ENCODE peak calls at places on chromosomes 6 and 20, in six cellular contexts. S is brain microvascular endothelial cell, M is SK-N-SH, K is GM06990, N is colonic mucosa, A is vagina. D is an unnamed sample.

GRCh38 chr6:8279094-8279805 is 156.1 kb downstream of the SLC35B3 start:
- DNase-seq in S (no peak), M (peak), K (no peak), N (no peak), A (no peak), D (no peak)

GRCh38 chr6:17808609-17809008 is 101.9 kb upstream of the NUP153 start:
- DNase-seq in S (no peak), M (no peak), K (no peak), N (no peak), A (no peak), D (no peak)

GRCh38 chr6:37576336-37576737 is 76.6 kb upstream of the CCDC167 start:
- DNase-seq in S (peak), M (no peak), K (no peak), N (no peak), A (no peak), D (no peak)

GRCh38 chr20:40835321-40835720 is 146.3 kb upstream of the MAFB start:
- DNase-seq in S (no peak), M (no peak), K (no peak), N (no peak), A (no peak), D (no peak)

GRCh38 chr20:56998438-56998837 is 268.0 kb downstream of the BMP7 start:
- DNase-seq in S (no peak), M (no peak), K (no peak), N (no peak), A (no peak), D (no peak)

GRCh38 chr20:60693513-60694133 is 558.4 kb upstream of the CDH4 start:
- DNase-seq in S (no peak), M (no peak), K (no peak), N (no peak), A (no peak), D (no peak)

GRCh38 chr6:18148304-18149025 is 6.4 kb downstream of the TPMT start:
- DNase-seq in S (peak), M (no peak), K (no peak), N (peak), A (no peak), D (no peak)

GRCh38 chr20:9359561-9360308 is 154.7 kb upstream of the LAMP5 start:
- DNase-seq in S (peak), M (peak), K (peak), N (peak), A (no peak), D (no peak)

GRCh38 chr20:57211949-57212889 is 54.2 kb downstream of the BMP7 start:
- DNase-seq in S (peak), M (no peak), K (no peak), N (peak), A (no peak), D (no peak)

GRCh38 chr20:45415822-45416637 is at the start of gene PIGT:
- DNase-seq in S (peak), M (peak), K (peak), N (peak), A (no peak), D (peak)

GRCh38 chr6:45946352-45946751 is 69.3 kb downstream of the CLIC5 start:
- DNase-seq in S (no peak), M (peak), K (no peak), N (no peak), A (no peak), D (no peak)

GRCh38 chr20:813386-813785 is 20.1 kb upstream of the FAM110A start:
- DNase-seq in S (no peak), M (no peak), K (no peak), N (no peak), A (no peak), D (no peak)

GRCh38 chr20:31505903-31506302 is 8.3 kb upstream of the HM13 start:
- DNase-seq in S (no peak), M (no peak), K (no peak), N (no peak), A (no peak), D (no peak)

DNA sequence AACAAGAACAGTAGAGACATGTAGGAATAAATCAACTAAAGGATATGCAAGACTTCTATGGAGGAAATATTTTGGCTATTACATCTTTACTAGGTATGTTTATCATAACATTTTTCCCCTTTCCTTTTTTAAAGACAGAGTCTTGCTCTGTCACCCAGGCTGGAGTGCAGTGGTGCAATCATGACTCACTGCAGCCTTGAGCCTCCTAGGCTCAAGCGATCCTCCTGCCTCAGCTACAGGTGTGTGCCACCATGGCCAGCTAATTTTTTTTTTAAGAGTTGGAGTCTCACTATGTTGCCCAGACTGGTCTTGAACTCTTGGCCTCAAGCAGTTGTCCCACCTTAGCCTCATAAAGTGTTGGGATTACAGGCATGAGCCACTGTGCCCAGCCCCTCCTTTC is 37.0 kb downstream of the AKAP7 start:
- DNase-seq in S (peak), M (no peak), K (no peak), N (no peak), A (no peak), D (no peak)
- TF ChIP-seq CTCF in S (no peak), M (no peak), K (no peak), N (no peak), A (no peak), D (no peak)

DNA sequence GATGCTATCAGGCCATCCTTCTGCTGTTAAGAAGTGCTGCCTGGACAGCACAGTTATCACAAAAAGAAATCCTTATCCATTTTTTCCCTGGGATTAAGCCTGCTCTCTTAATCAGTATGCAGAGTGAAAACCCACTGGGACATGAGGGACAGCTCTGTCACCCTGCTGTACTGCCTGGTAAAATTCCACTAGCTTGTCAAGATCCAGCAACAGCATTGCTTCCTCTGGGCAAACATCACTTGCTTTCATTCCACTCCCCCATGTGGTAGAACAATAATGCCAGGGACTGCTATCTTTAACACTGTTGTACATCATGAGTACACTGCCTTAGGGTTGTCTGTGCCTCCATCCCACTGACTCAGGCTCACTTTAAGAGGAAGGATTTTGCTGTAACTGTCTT is 331.3 kb downstream of the KIF16B start:
- DNase-seq in S (peak), M (peak), K (no peak), N (no peak), A (no peak), D (no peak)
- TF ChIP-seq CTCF in S (peak), M (no peak), K (peak), N (no peak), A (no peak), D (peak)

DNA sequence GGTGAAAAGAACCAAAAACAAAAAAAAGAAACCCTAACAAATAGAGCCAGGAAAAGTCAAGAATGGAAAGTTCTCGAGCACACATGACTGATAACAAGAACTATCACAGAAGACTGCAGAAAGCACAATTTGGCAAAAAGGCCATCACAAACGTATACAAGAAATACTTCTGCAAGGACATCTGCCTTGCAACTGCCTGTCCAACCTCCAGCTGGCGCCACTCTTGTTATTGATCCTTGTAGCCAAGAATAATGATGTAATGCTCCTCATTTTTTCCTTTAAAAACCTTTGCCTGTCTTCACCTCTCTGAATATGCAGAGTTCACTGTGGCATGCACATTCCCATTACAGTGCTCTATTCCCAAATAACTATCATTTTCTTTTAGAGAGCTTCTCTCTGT is 87.9 kb upstream of the BMP5 start:
- DNase-seq in S (peak), M (no peak), K (no peak), N (no peak), A (no peak), D (no peak)
- TF ChIP-seq CTCF in S (peak), M (peak), K (peak), N (no peak), A (no peak), D (peak)

GRCh38 chr6:100724696-100725095 is 156.4 kb downstream of the ASCC3 start:
- DNase-seq in S (no peak), M (no peak), K (no peak), N (no peak), A (no peak), D (no peak)

GRCh38 chr6:100719883-100720682 is 161.0 kb downstream of the ASCC3 start:
- DNase-seq in S (no peak), M (peak), K (no peak), N (no peak), A (no peak), D (no peak)

GRCh38 chr6:100726741-100727140 is 154.4 kb downstream of the ASCC3 start:
- DNase-seq in S (no peak), M (no peak), K (no peak), N (no peak), A (no peak), D (no peak)

GRCh38 chr6:100721256-100721655 is 159.9 kb downstream of the ASCC3 start:
- DNase-seq in S (no peak), M (no peak), K (no peak), N (no peak), A (no peak), D (no peak)

GRCh38 chr6:100724222-100724621 is 156.9 kb downstream of the ASCC3 start:
- DNase-seq in S (no peak), M (no peak), K (no peak), N (no peak), A (no peak), D (no peak)
- TF ChIP-seq CTCF in S (no peak), M (no peak), K (no peak), N (no peak), A (no peak), D (no peak)

DNA sequence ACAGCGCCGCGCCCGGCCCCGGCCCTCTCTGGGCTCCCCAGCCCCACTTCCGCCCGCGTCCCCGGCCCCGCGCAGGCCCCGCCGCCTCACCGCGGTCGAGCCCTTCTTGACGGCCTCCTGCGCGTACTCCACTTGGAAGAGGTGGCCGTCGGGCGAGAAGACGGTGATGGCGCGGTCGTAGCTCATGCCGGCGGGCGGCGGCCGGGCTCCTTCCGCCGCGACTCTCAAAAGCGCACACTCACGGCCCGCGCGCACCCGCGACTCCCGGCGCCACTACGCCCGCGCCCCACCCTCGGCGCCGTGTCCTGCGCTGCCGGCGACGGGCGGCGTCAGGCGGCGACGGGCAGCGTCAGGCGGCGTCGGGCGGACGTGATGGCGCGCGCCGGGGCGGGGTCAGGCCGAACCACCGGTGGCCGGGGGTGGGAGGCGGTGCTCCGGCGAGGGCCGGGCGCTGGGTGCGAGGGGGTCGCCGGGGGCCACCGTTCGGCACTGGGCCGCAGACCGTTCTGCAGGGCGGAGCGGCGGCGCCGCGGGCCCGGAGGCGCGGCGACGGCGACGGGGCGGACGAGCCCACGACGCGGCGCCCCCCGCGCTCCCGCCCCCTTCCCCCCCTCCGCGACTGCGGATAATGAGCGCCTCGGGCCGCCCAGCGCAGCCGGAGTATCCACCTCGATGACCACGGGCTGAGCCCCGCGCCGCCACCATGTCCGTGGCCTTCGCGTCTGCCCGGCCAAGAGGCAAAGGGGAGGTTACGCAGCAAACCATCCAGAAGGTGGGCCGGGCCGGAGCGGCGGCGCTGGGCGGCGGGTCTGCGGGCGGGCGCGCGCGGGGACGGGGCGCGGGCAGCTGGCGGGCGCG is at the start of the genes PSMA7 and SS18L1:
- DNase-seq in S (peak), M (peak), K (peak), N (peak), A (no peak), D (peak)
- TF ChIP-seq CTCF in S (no peak), M (no peak), K (no peak), N (no peak), A (no peak), D (no peak)

DNA sequence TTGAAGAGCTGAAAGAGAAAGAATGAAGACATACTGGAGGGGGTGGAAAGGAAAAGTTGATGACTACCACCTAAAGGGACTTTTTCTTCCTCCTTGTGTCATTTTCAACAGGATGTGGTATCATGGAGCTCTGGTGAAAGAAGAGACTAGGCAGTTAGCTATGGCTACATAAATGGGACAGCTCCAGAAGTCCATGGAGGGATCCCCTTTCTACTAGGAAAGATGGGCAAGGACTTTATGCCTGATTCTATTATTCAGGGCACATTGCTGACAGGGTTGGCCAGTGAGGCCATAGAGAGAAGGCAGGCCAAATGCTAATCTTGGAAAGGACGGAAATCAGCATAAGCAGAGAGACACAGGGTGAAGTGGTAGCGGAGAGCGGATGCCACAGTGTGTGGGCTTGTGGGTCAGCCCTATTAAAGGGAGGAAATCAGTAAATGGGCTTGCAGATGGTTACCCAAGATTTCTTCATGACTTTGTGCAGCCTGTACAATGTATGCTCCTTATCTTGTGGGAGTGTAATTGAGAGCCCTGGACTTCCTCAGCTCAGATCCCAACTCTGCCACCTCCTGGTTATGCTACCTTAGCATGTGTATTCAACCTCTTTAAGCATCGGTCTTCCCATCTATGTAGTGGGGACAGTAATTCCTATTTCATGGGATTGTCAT is 77.4 kb upstream of the TMEM170B start:
- DNase-seq in S (peak), M (no peak), K (peak), N (peak), A (no peak), D (peak)
- TF ChIP-seq CTCF in S (peak), M (no peak), K (peak), N (peak), A (no peak), D (no peak)

GRCh38 chr6:121354764-121355163 is 20.5 kb upstream of the TBC1D32 start:
- DNase-seq in S (no peak), M (no peak), K (no peak), N (no peak), A (no peak), D (no peak)
- TF ChIP-seq CTCF in S (peak), M (peak), K (peak), N (no peak), A (no peak), D (no peak)

GRCh38 chr6:151056230-151056907 is 183.4 kb upstream of the AKAP12 start:
- DNase-seq in S (no peak), M (no peak), K (no peak), N (peak), A (no peak), D (no peak)

GRCh38 chr6:151054304-151054703 is 185.5 kb upstream of the AKAP12 start:
- DNase-seq in S (peak), M (no peak), K (no peak), N (peak), A (no peak), D (no peak)

GRCh38 chr6:151051164-151051563 is 185.7 kb downstream of the MTHFD1L start:
- DNase-seq in S (no peak), M (no peak), K (no peak), N (peak), A (no peak), D (no peak)

GRCh38 chr6:151052021-151052646 is 186.6 kb downstream of the MTHFD1L start:
- DNase-seq in S (no peak), M (no peak), K (no peak), N (peak), A (no peak), D (no peak)
- TF ChIP-seq CTCF in S (no peak), M (no peak), K (no peak), N (no peak), A (no peak), D (no peak)

GRCh38 chr6:117167520-117168271 is 97.7 kb upstream of the VGLL2 start:
- DNase-seq in S (no peak), M (no peak), K (no peak), N (no peak), A (no peak), D (no peak)
- TF ChIP-seq CTCF in S (peak), M (no peak), K (no peak), N (no peak), A (no peak), D (no peak)

D was measured in GM20000.